ENCODE peak calls at places on chromosome 9, in nine cellular contexts. O is uterus; F is pulmonary artery endothelial cell; Q is RWPE1; K is activated T-helper 9 cell treated with anti-CD3 and anti-CD28 coated beads, Interleukin-2, amount 50 U/mL, for 16 hours; C is mesendoderm; D is HCT116; I is substantia nigra; S is HFF-Myc. E is an unnamed sample.

GRCh38 chr9:128406848-128407391 is 13.7 kb upstream of the CERCAM start:
- DNase-seq in O (no peak), F (no peak), Q (no peak), K (no peak), C (no peak), D (no peak), I (no peak), S (no peak), E (no peak)

GRCh38 chr9:120714846-120715231 is 569 bp upstream of the MEGF9 start:
- DNase-seq in O (no peak), F (no peak), Q (no peak), K (no peak), C (no peak), D (no peak), I (no peak), S (no peak), E (peak)

GRCh38 chr9:133460405-133461175 is 812 bp downstream of the CACFD1 start:
- DNase-seq in O (no peak), F (no peak), Q (peak), K (no peak), C (peak), D (no peak), I (peak), S (no peak), E (peak)

GRCh38 chr9:35696520-35697215 is 6.9 kb upstream of the TPM2 start:
- DNase-seq in O (peak), F (no peak), Q (peak), K (peak), C (peak), D (peak), I (peak), S (no peak), E (peak)

GRCh38 chr9:103397868-103398600 is 402.9 kb downstream of the CYLC2 start:
- DNase-seq in O (no peak), F (no peak), Q (peak), K (no peak), C (peak), D (peak), I (no peak), S (no peak), E (peak)

GRCh38 chr9:14238518-14238917 is 75.4 kb downstream of the NFIB start:
- DNase-seq in O (no peak), F (peak), Q (peak), K (no peak), C (peak), D (no peak), I (no peak), S (no peak), E (no peak)

GRCh38 chr9:137255448-137256114 is 454 bp downstream of the NELFB start:
- DNase-seq in O (no peak), F (no peak), Q (peak), K (no peak), C (peak), D (no peak), I (no peak), S (no peak), E (peak)

GRCh38 chr9:124440786-124441185 is 9.5 kb upstream of the ADGRD2 start:
- DNase-seq in O (no peak), F (no peak), Q (no peak), K (no peak), C (no peak), D (no peak), I (no peak), S (no peak), E (no peak)

GRCh38 chr9:37920471-37921167 is 16.7 kb upstream of the SLC25A51 start:
- DNase-seq in O (no peak), F (no peak), Q (no peak), K (no peak), C (peak), D (no peak), I (no peak), S (no peak), E (no peak)

GRCh38 chr9:121619989-121620673 is 31.3 kb upstream of the DAB2IP start:
- DNase-seq in O (no peak), F (no peak), Q (no peak), K (no peak), C (no peak), D (no peak), I (no peak), S (no peak), E (no peak)

GRCh38 chr9:108386859-108387384 is 468.9 kb downstream of the ACTL7B start:
- DNase-seq in O (no peak), F (no peak), Q (peak), K (no peak), C (no peak), D (no peak), I (no peak), S (peak), E (no peak)

GRCh38 chr9:125025584-125025983 is 84.7 kb upstream of the GOLGA1 start:
- DNase-seq in O (no peak), F (no peak), Q (no peak), K (no peak), C (no peak), D (no peak), I (no peak), S (peak), E (no peak)

GRCh38 chr9:121204121-121204520 is 2.5 kb upstream of the RAB14 start:
- DNase-seq in O (no peak), F (no peak), Q (no peak), K (no peak), C (no peak), D (no peak), I (no peak), S (no peak), E (no peak)

GRCh38 chr9:77735515-77735914 is 87.4 kb upstream of the GNA14 start:
- DNase-seq in O (no peak), F (peak), Q (no peak), K (no peak), C (peak), D (no peak), I (no peak), S (no peak), E (no peak)

GRCh38 chr9:6968271-6968670 is 210.5 kb downstream of the KDM4C start:
- DNase-seq in O (no peak), F (no peak), Q (no peak), K (no peak), C (no peak), D (no peak), I (no peak), S (no peak), E (no peak)

GRCh38 chr9:17065062-17065461 is 69.8 kb upstream of the CNTLN start:
- DNase-seq in O (no peak), F (peak), Q (no peak), K (no peak), C (no peak), D (no peak), I (no peak), S (no peak), E (peak)

GRCh38 chr9:117714282-117714681 is 10.1 kb downstream of the TLR4 start:
- DNase-seq in O (no peak), F (no peak), Q (no peak), K (no peak), C (peak), D (no peak), I (no peak), S (no peak), E (no peak)

GRCh38 chr9:94808926-94809700 is 82.6 kb downstream of the AOPEP start:
- DNase-seq in O (no peak), F (no peak), Q (no peak), K (no peak), C (no peak), D (no peak), I (no peak), S (no peak), E (no peak)

GRCh38 chr9:99399476-99399875 is 177.4 kb downstream of the SEC61B start:
- DNase-seq in O (no peak), F (no peak), Q (no peak), K (no peak), C (no peak), D (no peak), I (no peak), S (no peak), E (no peak)

GRCh38 chr9:34253460-34253837 is 74.6 kb downstream of the UBAP1 start:
- DNase-seq in O (peak), F (no peak), Q (no peak), K (no peak), C (no peak), D (no peak), I (peak), S (no peak), E (no peak)

GRCh38 chr9:112042244-112042638 is 132.9 kb downstream of the SUSD1 start:
- DNase-seq in O (no peak), F (no peak), Q (no peak), K (no peak), C (no peak), D (no peak), I (no peak), S (no peak), E (no peak)

GRCh38 chr9:126123927-126124326 is 202.7 kb upstream of the MVB12B start:
- DNase-seq in O (no peak), F (no peak), Q (no peak), K (no peak), C (no peak), D (no peak), I (no peak), S (no peak), E (no peak)

GRCh38 chr9:134192951-134193731 is 28.8 kb upstream of the RNU6ATAC start:
- DNase-seq in O (peak), F (no peak), Q (no peak), K (no peak), C (no peak), D (no peak), I (no peak), S (no peak), E (no peak)

GRCh38 chr9:88998506-88998905 is 7.2 kb downstream of the S1PR3 start:
- DNase-seq in O (no peak), F (no peak), Q (no peak), K (no peak), C (no peak), D (no peak), I (no peak), S (no peak), E (no peak)

GRCh38 chr9:6173914-6174313 is 41.7 kb upstream of the IL33 start:
- DNase-seq in O (no peak), F (no peak), Q (no peak), K (no peak), C (no peak), D (no peak), I (no peak), S (no peak), E (no peak)

GRCh38 chr9:90838098-90838497 is 36.5 kb downstream of the SYK start:
- DNase-seq in O (no peak), F (no peak), Q (peak), K (no peak), C (peak), D (no peak), I (no peak), S (no peak), E (no peak)

GRCh38 chr9:75906531-75906930 is 16.1 kb downstream of the PCSK5 start:
- DNase-seq in O (no peak), F (no peak), Q (no peak), K (no peak), C (peak), D (no peak), I (no peak), S (no peak), E (no peak)

GRCh38 chr9:127530206-127530941 is 79.1 kb downstream of the LRSAM1 start:
- DNase-seq in O (no peak), F (no peak), Q (no peak), K (no peak), C (no peak), D (no peak), I (no peak), S (no peak), E (peak)

GRCh38 chr9:2179557-2179956 is 164.4 kb downstream of the SMARCA2 start:
- DNase-seq in O (no peak), F (no peak), Q (no peak), K (no peak), C (peak), D (no peak), I (no peak), S (no peak), E (no peak)

GRCh38 chr9:70829591-70830265 is 291.7 kb downstream of the TRPM3 start:
- DNase-seq in O (no peak), F (no peak), Q (no peak), K (no peak), C (no peak), D (no peak), I (no peak), S (no peak), E (no peak)

GRCh38 chr9:114811969-114812636 is 6.3 kb upstream of the TNFSF15 start:
- DNase-seq in O (no peak), F (no peak), Q (no peak), K (no peak), C (no peak), D (no peak), I (no peak), S (no peak), E (no peak)

GRCh38 chr9:129781991-129782390 is 21.0 kb upstream of the TOR1B start:
- DNase-seq in O (no peak), F (no peak), Q (no peak), K (no peak), C (no peak), D (no peak), I (no peak), S (no peak), E (no peak)

GRCh38 chr9:136059851-136060670 is 35.0 kb downstream of the NACC2 start:
- DNase-seq in O (no peak), F (no peak), Q (no peak), K (no peak), C (no peak), D (no peak), I (no peak), S (peak), E (no peak)